ENCODE peak calls at places on chromosomes 13 and 19, in nine cellular contexts. P is PC-3, O is ascending aorta, B is H9, U is uterus, V is heart left ventricle, N is thoracic aorta, L is endothelial cell of umbilical vein, S is esophagus muscularis mucosa. F is an unnamed sample. For H3K4me1, the result is how much of the 10 kb centered on the place peaks cover.

GRCh38 chr19:28601723-28602440 is 611.1 kb downstream of the UQCRFS1 start:
- DNase-seq in P (no peak), O (no peak), B (no peak), U (no peak), V (no peak), N (no peak), L (no peak), S (no peak), F (no peak)

GRCh38 chr19:18966304-18966703 is 25.3 kb upstream of the HOMER3 start:
- DNase-seq in P (peak), O (no peak), B (peak), U (no peak), V (no peak), N (no peak), L (no peak), S (no peak), F (no peak)

GRCh38 chr13:82976499-82976898 is 905.8 kb downstream of the SLITRK1 start:
- DNase-seq in P (peak), O (no peak), B (no peak), U (no peak), V (no peak), N (no peak), L (no peak), S (no peak), F (no peak)

GRCh38 chr19:16902545-16902944 is 13.7 kb downstream of the F2RL3 start:
- DNase-seq in P (no peak), O (no peak), B (no peak), U (no peak), V (no peak), N (no peak), L (no peak), S (no peak), F (peak)

GRCh38 chr19:17685451-17686026 is 2.6 kb downstream of the UNC13A start:
- DNase-seq in P (no peak), O (no peak), B (no peak), U (no peak), V (no peak), N (no peak), L (no peak), S (no peak), F (no peak)

GRCh38 chr19:54172764-54173699 is at the start of gene TMC4:
- DNase-seq in P (peak), O (no peak), B (peak), U (no peak), V (peak), N (no peak), L (no peak), S (no peak), F (peak)

GRCh38 chr19:52170863-52171320 is 529 bp downstream of the ZNF836 start:
- DNase-seq in P (no peak), O (no peak), B (peak), U (peak), V (peak), N (no peak), L (peak), S (no peak), F (peak)

GRCh38 chr19:33434886-33435705 is 61.6 kb downstream of the CEBPG start:
- DNase-seq in P (no peak), O (no peak), B (no peak), U (no peak), V (peak), N (no peak), L (no peak), S (no peak), F (no peak)

GRCh38 chr19:29454109-29454508 is 71.7 kb upstream of the VSTM2B start:
- DNase-seq in P (no peak), O (no peak), B (no peak), U (no peak), V (no peak), N (no peak), L (no peak), S (peak), F (no peak)

GRCh38 chr13:41401371-41401770 is 56.0 kb upstream of the RGCC start:
- DNase-seq in P (peak), O (no peak), B (peak), U (no peak), V (no peak), N (no peak), L (no peak), S (peak), F (no peak)

GRCh38 chr13:34627905-34628682 is 314.0 kb upstream of the NBEA start:
- DNase-seq in P (no peak), O (no peak), B (no peak), U (no peak), V (no peak), N (no peak), L (no peak), S (no peak), F (no peak)

GRCh38 chr19:18109731-18110671 is 12.4 kb downstream of the MAST3 start:
- DNase-seq in P (peak), O (no peak), B (peak), U (no peak), V (peak), N (no peak), L (no peak), S (no peak), F (peak)

GRCh38 chr19:32373614-32374295 is 28.3 kb downstream of the ZNF507 start:
- DNase-seq in P (peak), O (no peak), B (no peak), U (peak), V (no peak), N (peak), L (peak), S (no peak), F (no peak)

GRCh38 chr19:6261883-6262282 is 17.9 kb downstream of the MLLT1 start:
- DNase-seq in P (no peak), O (no peak), B (no peak), U (no peak), V (no peak), N (no peak), L (no peak), S (no peak), F (no peak)
- H3K27ac ChIP-seq in P (no peak), O (no peak), B (no peak), U (no peak), V (no peak), N (no peak), L (no peak), S (no peak), F (no peak)

GRCh38 chr13:105207586-105208293 is 1327.7 kb downstream of the EFNB2 start:
- DNase-seq in P (no peak), O (no peak), B (no peak), U (no peak), V (no peak), N (no peak), L (no peak), S (no peak), F (no peak)

GRCh38 chr13:105202384-105202783 is 1333.1 kb downstream of the EFNB2 start:
- DNase-seq in P (peak), O (no peak), B (no peak), U (no peak), V (no peak), N (no peak), L (peak), S (no peak), F (no peak)
- H3K4me1 ChIP-seq in P (under half), O (under half), B (under half), U (under half), V (under half), N (under half), L (under half), S (under half), F (under half)

GRCh38 chr19:10497371-10497770 is 5.8 kb downstream of the KEAP1 start:
- DNase-seq in P (no peak), O (no peak), B (no peak), U (no peak), V (no peak), N (no peak), L (no peak), S (no peak), F (no peak)

GRCh38 chr19:10502524-10503001 is 593 bp downstream of the KEAP1 start:
- DNase-seq in P (peak), O (peak), B (peak), U (peak), V (peak), N (peak), L (peak), S (peak), F (peak)

GRCh38 chr19:10500247-10500592 is 2.9 kb downstream of the KEAP1 start:
- DNase-seq in P (no peak), O (no peak), B (no peak), U (no peak), V (no peak), N (no peak), L (no peak), S (no peak), F (no peak)

GRCh38 chr19:10501971-10502523 is 1.1 kb downstream of the KEAP1 start:
- DNase-seq in P (peak), O (no peak), B (peak), U (peak), V (peak), N (peak), L (peak), S (no peak), F (peak)

DNA sequence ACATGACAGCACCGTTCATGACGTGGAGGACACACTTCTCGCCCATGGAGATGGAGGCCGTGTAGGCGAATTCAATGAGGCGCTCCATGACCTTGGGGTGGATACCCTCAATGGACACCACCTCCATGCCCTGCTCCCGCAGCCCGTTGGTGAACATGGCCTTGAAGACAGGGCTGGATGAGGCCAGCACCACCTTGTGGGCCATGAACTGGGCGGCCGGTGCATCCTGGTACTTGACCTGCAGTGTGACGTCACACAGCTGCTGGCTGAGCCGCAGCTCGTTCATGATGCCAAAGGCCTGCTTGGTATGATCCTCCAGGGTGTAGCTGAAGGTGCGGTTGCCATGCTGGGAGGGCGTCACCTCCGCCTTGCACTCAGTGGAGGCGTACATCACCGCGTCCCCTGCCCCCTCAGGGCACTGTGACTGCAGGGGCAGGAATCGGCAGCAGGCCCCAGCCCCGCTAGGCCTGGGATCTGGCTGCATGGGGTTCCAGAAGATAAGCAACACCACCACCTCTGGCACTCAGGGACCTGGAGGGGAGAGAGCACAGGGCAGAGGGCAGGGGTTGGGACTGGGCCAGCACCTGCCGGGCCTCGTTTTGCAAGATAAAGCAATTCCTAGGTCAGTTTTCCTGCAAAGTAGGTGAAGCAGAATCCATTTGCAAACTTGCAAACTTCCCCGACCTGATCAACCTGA is 3.5 kb downstream of the KEAP1 start:
- DNase-seq in P (no peak), O (no peak), B (peak), U (no peak), V (no peak), N (no peak), L (no peak), S (no peak), F (no peak)
- H3K27ac ChIP-seq in P (no peak), O (no peak), B (no peak), U (no peak), V (no peak), N (no peak), L (no peak), S (no peak), F (no peak)

DNA sequence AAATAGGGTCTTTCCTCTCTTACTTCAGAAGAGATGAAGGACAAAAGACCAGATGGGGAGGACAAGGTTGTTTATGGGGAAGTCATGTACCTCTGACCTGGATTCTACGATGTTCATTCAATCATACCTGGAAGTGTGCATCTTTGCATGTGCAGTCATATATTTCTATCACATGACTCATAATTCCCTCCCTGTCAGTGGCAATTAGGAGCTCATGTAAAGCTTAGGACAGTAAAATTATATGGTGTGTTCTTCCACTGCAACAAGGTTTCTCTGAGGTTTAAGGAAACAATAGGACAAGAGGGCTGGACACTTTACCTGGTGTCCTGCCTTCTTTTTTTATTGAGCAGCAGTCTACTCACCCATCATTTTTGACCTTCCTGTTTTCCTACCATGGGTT is 19.8 kb downstream of the CEACAM7 start:
- DNase-seq in P (no peak), O (no peak), B (no peak), U (no peak), V (no peak), N (no peak), L (no peak), S (no peak), F (no peak)
- H3K4me1 ChIP-seq in P (under half), O (under half), B (under half), U (under half), V (under half), N (under half), L (under half), S (under half), F (under half)

GRCh38 chr13:43785166-43785680 is 1.5 kb downstream of the ENOX1 start:
- DNase-seq in P (no peak), O (no peak), B (no peak), U (no peak), V (no peak), N (no peak), L (peak), S (no peak), F (no peak)
- H3K27ac ChIP-seq in P (no peak), O (no peak), B (no peak), U (peak), V (peak), N (no peak), L (no peak), S (peak), F (no peak)

DNA sequence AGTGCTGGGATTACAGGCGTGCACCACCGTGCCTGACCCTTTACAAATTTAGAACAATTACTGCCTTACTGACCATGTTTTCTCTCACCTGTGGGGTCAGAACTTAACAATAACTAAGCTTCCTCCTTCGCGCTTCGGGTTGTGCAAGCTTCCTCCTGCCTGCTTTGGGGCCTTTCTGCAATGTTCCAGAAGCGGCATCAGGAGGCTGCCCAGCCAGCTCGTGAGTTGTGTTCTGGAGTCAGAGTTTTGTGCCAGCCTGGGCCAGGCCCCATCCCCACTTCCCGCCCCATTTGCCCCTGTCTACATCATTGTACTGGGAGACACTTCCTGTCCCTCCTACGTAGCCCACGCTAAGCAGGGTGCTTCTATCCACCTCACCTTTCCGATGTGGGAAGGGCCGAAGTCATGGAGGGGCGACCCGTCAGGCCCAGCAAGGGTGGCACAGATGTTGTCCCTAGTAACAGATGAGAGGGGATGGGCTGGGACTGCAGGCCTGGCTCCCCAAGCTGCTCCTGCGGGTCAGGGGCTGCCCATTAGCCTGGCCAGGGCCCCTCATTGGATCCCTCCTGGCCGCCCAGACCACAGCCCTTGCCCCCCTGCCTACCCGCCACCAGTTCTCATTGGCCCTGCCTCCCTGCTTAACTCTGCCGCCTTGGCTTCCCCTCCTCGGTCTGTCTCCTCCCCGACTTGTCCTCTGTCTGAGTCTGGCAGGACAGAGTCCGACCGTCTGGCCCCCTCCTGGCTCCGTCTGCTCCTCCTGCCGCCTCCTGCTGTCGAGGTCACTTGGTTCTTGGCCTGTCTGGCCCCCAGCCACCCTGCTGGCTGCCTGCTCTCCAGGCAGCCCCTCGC is 13.5 kb downstream of the UHRF1 start:
- DNase-seq in P (no peak), O (no peak), B (no peak), U (no peak), V (no peak), N (no peak), L (no peak), S (no peak), F (no peak)
- H3K4me1 ChIP-seq in P (under half), O (under half), B (under half), U (under half), V (under half), N (under half), L (under half), S (under half), F (under half)

GRCh38 chr19:6271721-6272410 is 7.9 kb downstream of the MLLT1 start:
- DNase-seq in P (peak), O (no peak), B (peak), U (peak), V (peak), N (no peak), L (peak), S (peak), F (peak)

GRCh38 chr19:6270822-6271221 is 9.0 kb downstream of the MLLT1 start:
- DNase-seq in P (no peak), O (no peak), B (no peak), U (no peak), V (no peak), N (no peak), L (no peak), S (no peak), F (no peak)

GRCh38 chr19:6272411-6272791 is 7.4 kb downstream of the MLLT1 start:
- DNase-seq in P (no peak), O (no peak), B (no peak), U (no peak), V (no peak), N (no peak), L (no peak), S (no peak), F (peak)

GRCh38 chr19:6270076-6270745 is 9.6 kb downstream of the MLLT1 start:
- DNase-seq in P (peak), O (no peak), B (no peak), U (no peak), V (no peak), N (no peak), L (no peak), S (no peak), F (no peak)

DNA sequence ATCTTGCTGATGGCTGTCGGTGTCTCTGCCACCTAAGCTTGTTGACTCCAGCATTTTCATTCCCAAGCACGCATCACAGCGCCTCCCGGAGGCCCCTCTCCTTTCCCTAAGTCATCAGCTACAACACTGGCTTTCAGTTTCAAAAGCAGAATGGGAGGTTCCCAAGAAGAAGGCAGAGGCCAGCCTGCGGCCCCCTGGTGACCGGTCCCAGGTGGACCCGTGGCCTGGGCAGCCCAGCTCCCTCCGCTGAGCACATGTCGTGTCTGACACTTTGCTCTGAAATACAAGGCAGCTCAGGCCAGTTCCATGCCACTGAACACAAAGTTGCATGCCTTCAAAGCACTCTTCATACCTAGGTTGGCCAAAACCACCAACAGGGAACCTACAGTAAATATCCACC is 8.5 kb downstream of the MLLT1 start:
- DNase-seq in P (no peak), O (no peak), B (peak), U (no peak), V (no peak), N (no peak), L (peak), S (no peak), F (no peak)
- H3K27ac ChIP-seq in P (peak), O (peak), B (no peak), U (peak), V (peak), N (peak), L (peak), S (peak), F (peak)

DNA sequence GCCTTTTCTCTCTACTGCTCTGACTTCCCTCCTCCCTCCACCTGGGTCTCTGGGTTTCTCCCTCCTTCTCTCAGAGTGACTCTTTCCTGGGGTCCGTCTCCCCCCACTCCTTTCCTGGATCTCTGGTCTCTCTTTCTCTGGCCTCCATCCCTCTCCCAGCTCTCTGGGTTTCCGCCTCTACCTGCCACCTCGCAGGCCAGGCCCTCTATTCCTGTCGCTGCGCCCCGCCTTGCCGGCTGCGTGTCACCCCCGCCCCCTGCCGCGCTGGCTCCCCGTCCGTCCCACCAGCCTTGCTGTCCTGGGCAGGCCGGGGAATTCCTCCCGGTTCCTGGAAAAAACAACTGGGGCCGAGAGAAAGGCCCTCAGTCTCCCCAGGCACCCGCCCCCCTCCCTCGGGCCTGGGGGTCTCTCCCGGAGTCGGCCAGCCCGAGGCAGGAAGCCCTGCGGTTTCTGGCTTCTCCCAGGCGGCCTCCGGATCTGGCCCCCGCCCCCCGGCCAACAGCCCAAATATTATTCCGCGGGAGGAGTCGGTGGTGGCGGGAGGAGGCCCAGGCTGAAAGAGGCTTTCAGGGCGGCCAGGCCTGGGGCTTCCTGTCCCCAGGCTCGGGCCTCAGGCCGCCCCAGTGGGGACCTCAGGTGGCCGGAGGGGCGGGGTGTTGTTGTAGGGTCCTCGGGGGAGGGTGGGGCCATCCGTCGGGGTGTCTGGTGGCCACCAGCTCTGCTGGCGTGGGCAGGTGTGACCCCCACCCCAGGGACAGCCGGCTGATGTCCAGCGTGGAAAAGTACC is 9.3 kb downstream of the IRF2BP1 start:
- DNase-seq in P (no peak), O (no peak), B (peak), U (no peak), V (peak), N (no peak), L (peak), S (no peak), F (peak)
- H3K4me1 ChIP-seq in P (under half), O (under half), B (under half), U (under half), V (under half), N (under half), L (under half), S (under half), F (under half)

GRCh38 chr19:45765365-45766292 is 3.4 kb downstream of the SIX5 start:
- DNase-seq in P (no peak), O (no peak), B (no peak), U (peak), V (peak), N (no peak), L (no peak), S (no peak), F (peak)
- H3K27ac ChIP-seq in P (no peak), O (peak), B (no peak), U (peak), V (peak), N (peak), L (no peak), S (peak), F (peak)

F was measured in right cardiac atrium.